ENCODE peak calls at places on chromosome X, in eight cellular contexts. B, K, G, S, E, J, U and H are unnamed samples.

GRCh38 chrX:106780664-106781377 is 21.7 kb upstream of the TBC1D8B start:
- ATAC-seq in U (no peak), J (no peak), K (no peak), B (peak; percentile 31), G (no peak), S (no peak), E (peak; percentile 73), H (peak; percentile 92)

GRCh38 chrX:51975811-51976210 is 82.4 kb downstream of the MAGED1 start:
- ATAC-seq in K (no peak), J (no peak), E (peak; percentile 95), S (no peak), U (no peak), G (no peak), B (no peak), H (no peak)

GRCh38 chrX:22395372-22395771 is 122.7 kb downstream of the CBLL2 start:
- ATAC-seq in G (no peak), J (no peak), S (no peak), E (no peak), B (no peak), U (no peak), K (no peak), H (peak; percentile 81)

GRCh38 chrX:104427693-104428092 is 138.3 kb upstream of the IL1RAPL2 start:
- ATAC-seq in B (no peak), E (no peak), K (no peak), S (no peak), U (no peak), J (no peak), G (no peak), H (no peak)

GRCh38 chrX:56233100-56233499 is 944 bp downstream of the KLF8 start:
- ATAC-seq in U (peak; percentile 27), S (peak; percentile 30), J (peak; percentile 14), G (peak; percentile 28), B (peak; percentile 80), E (no peak), K (no peak), H (peak; percentile 43)

GRCh38 chrX:40644175-40644574 is 3.2 kb downstream of the CXorf38 start:
- ATAC-seq in U (no peak), E (no peak), J (no peak), S (no peak), B (peak; percentile 44), K (no peak), G (peak; percentile 25), H (peak; percentile 33)

GRCh38 chrX:23742174-23742692 is 843 bp downstream of the ACOT9 start:
- ATAC-seq in B (peak; percentile 78), E (peak; percentile 59), U (peak; percentile 19), K (peak; percentile 18), S (no peak), G (peak; percentile 40), J (peak; percentile 16), H (peak; percentile 83)

GRCh38 chrX:16855363-16856075 is 14.6 kb downstream of the RBBP7 start:
- ATAC-seq in G (no peak), U (no peak), J (no peak), E (no peak), K (no peak), B (no peak), S (peak; percentile 69), H (no peak)

GRCh38 chrX:77087529-77088169 is 359.5 kb upstream of the FGF16 start:
- ATAC-seq in K (no peak), J (no peak), U (no peak), S (no peak), G (peak; percentile 61), B (peak; percentile 59), E (peak; percentile 96), H (no peak)

GRCh38 chrX:10085223-10085622 is 71.6 kb upstream of the CLCN4 start:
- ATAC-seq in S (peak; percentile 60), J (no peak), K (peak; percentile 54), E (no peak), B (no peak), U (peak; percentile 59), G (no peak), H (no peak)

GRCh38 chrX:47629419-47630210 is at the start of gene CFP:
- ATAC-seq in K (peak; percentile 87), U (peak; percentile 65), B (peak; percentile 23), E (no peak), G (peak; percentile 17), S (no peak), J (peak; percentile 60), H (no peak)

GRCh38 chrX:96407981-96408380 is 276.7 kb upstream of the DIAPH2 start:
- ATAC-seq in U (no peak), G (no peak), K (no peak), B (no peak), S (no peak), E (no peak), J (no peak), H (no peak)

GRCh38 chrX:63330681-63331080 is 20.5 kb downstream of the SPIN4 start:
- ATAC-seq in B (no peak), S (no peak), K (no peak), J (no peak), G (no peak), U (no peak), E (no peak), H (peak; percentile 95)

GRCh38 chrX:154472685-154473632 is 6.1 kb downstream of the LAGE3 start:
- ATAC-seq in B (no peak), G (no peak), J (no peak), U (no peak), S (no peak), E (no peak), K (no peak), H (peak; percentile 21)

GRCh38 chrX:88991583-88992132 is 244.6 kb downstream of the CPXCR1 start:
- ATAC-seq in S (no peak), J (peak; percentile 67), K (no peak), U (no peak), E (no peak), B (no peak), G (no peak), H (no peak)

GRCh38 chrX:102708900-102709299 is 3.3 kb upstream of the GPRASP2 start:
- ATAC-seq in S (no peak), U (no peak), K (no peak), E (no peak), G (no peak), J (no peak), B (no peak), H (peak; percentile 63)

GRCh38 chrX:24491741-24492140 is 26.7 kb downstream of the PDK3 start:
- ATAC-seq in K (no peak), J (peak; percentile 72), U (no peak), E (no peak), G (no peak), B (no peak), S (no peak), H (no peak)

GRCh38 chrX:115560978-115561604 is at the start of gene PLS3:
- ATAC-seq in K (no peak), S (no peak), J (peak; percentile 92), G (peak; percentile 88), B (peak; percentile 82), E (peak; percentile 91), U (no peak), H (peak; percentile 77)

GRCh38 chrX:65831268-65831667 is 163.8 kb downstream of the MSN start:
- ATAC-seq in E (no peak), G (no peak), S (no peak), J (no peak), B (no peak), K (no peak), U (no peak), H (no peak)

GRCh38 chrX:139642241-139642927 is 65.6 kb downstream of the MCF2 start:
- ATAC-seq in E (no peak), G (no peak), B (no peak), K (no peak), J (peak; percentile 92), S (no peak), U (no peak), H (no peak)

GRCh38 chrX:23883737-23884354 is 23.9 kb downstream of the APOO start:
- ATAC-seq in E (peak; percentile 60), K (no peak), J (peak; percentile 46), B (peak; percentile 46), U (no peak), G (no peak), S (no peak), H (peak; percentile 83)

GRCh38 chrX:482702-483203 is 96.0 kb upstream of the PPP2R3B start:
- ATAC-seq in G (no peak), S (no peak), J (no peak), K (no peak), U (no peak), B (no peak), E (no peak), H (no peak)

GRCh38 chrX:120790118-120790517 is 85.5 kb downstream of the CT47B1 start:
- ATAC-seq in G (peak; percentile 47), K (no peak), E (peak; percentile 30), B (peak; percentile 85), J (no peak), S (peak; percentile 52), U (peak; percentile 65), H (peak; percentile 62)

GRCh38 chrX:43661521-43662240 is 5.6 kb downstream of the MAOA start:
- ATAC-seq in K (no peak), E (no peak), S (no peak), U (no peak), G (peak; percentile 83), B (peak; percentile 52), J (no peak), H (no peak)

GRCh38 chrX:21658746-21659145 is 616 bp upstream of the KLHL34 start:
- ATAC-seq in K (peak; percentile 46), E (no peak), U (no peak), B (no peak), J (peak; percentile 79), G (no peak), S (no peak), H (no peak)